ENCODE peak calls at places on chromosome 19, in ten cellular contexts. K, F, I, O, X, E, H, N, Z and W are unnamed samples.

GRCh38 chr19:18419699-18420460 is 682 bp downstream of the SSBP4 start:
- DNase-seq in K (no peak), X (peak), F (no peak), I (peak), N (no peak), O (no peak), H (peak), Z (no peak), E (no peak), W (no peak)

GRCh38 chr19:15129856-15130580 is 22.8 kb downstream of the SYDE1 start:
- DNase-seq in F (no peak), H (no peak), E (no peak), Z (no peak), O (peak), X (no peak), I (no peak), N (no peak), K (no peak), W (no peak)

GRCh38 chr19:13938361-13939027 is at the start of gene PODNL1:
- DNase-seq in H (no peak), O (no peak), E (peak), K (peak), I (no peak), X (no peak), Z (no peak), F (peak), N (peak), W (no peak)

GRCh38 chr19:18603958-18604819 is 2.4 kb downstream of the CRLF1 start:
- DNase-seq in X (no peak), H (no peak), E (no peak), N (no peak), O (no peak), F (no peak), Z (no peak), K (no peak), I (no peak), W (no peak)

GRCh38 chr19:14497347-14497921 is 1.5 kb upstream of the GIPC1 start:
- DNase-seq in K (no peak), I (no peak), F (no peak), X (no peak), N (no peak), Z (no peak), E (no peak), O (no peak), H (no peak), W (no peak)

GRCh38 chr19:18502633-18503294 is 19.1 kb downstream of the ELL start:
- DNase-seq in Z (no peak), F (no peak), I (no peak), K (no peak), X (no peak), N (no peak), E (no peak), H (no peak), O (no peak), W (no peak)

GRCh38 chr19:5145521-5146511 is 176.9 kb downstream of the KDM4B start:
- DNase-seq in K (no peak), I (peak), E (no peak), H (no peak), N (no peak), O (no peak), F (no peak), X (no peak), Z (no peak), W (no peak)

GRCh38 chr19:40314646-40315045 is 29.5 kb upstream of the AKT2 start:
- DNase-seq in K (no peak), N (no peak), E (no peak), F (no peak), O (no peak), I (no peak), Z (no peak), H (no peak), X (no peak), W (no peak)

GRCh38 chr19:35731779-35732405 is 10.4 kb downstream of the IGFLR1 start:
- DNase-seq in H (no peak), F (no peak), I (no peak), X (no peak), K (no peak), N (no peak), Z (no peak), O (no peak), E (no peak), W (no peak)

GRCh38 chr19:17718467-17718987 is 753 bp upstream of the MAP1S start:
- DNase-seq in K (no peak), H (no peak), N (no peak), E (no peak), I (no peak), O (no peak), F (no peak), X (no peak), Z (no peak), W (no peak)

GRCh38 chr19:15398501-15399233 is 19.1 kb upstream of the AKAP8 start:
- DNase-seq in H (no peak), O (no peak), Z (no peak), E (no peak), K (no peak), X (no peak), F (no peak), I (no peak), N (no peak), W (no peak)

GRCh38 chr19:34503546-34504272 is 22.2 kb downstream of the WTIP start:
- DNase-seq in N (no peak), E (no peak), F (no peak), I (no peak), K (no peak), O (no peak), H (no peak), X (no peak), Z (no peak), W (no peak)

GRCh38 chr19:36209372-36209771 is 5.1 kb downstream of the ZNF565 start:
- DNase-seq in I (no peak), E (no peak), X (no peak), N (no peak), F (no peak), O (no peak), K (no peak), Z (no peak), H (no peak), W (no peak)

GRCh38 chr19:55647732-55648656 is at the start of gene CCDC106:
- DNase-seq in H (peak), X (peak), F (peak), I (peak), E (no peak), Z (peak), K (no peak), O (no peak), N (peak), W (no peak)

GRCh38 chr19:38686530-38686888 is 39.1 kb downstream of the ACTN4 start:
- DNase-seq in F (no peak), Z (no peak), I (peak), O (no peak), K (no peak), E (no peak), X (no peak), H (no peak), N (no peak), W (peak)

GRCh38 chr19:56547535-56547934 is 8.8 kb downstream of the ZFP28 start:
- DNase-seq in X (no peak), O (no peak), K (no peak), E (no peak), F (no peak), H (no peak), N (no peak), Z (no peak), I (no peak), W (no peak)

GRCh38 chr19:53365899-53366493 is 491 bp downstream of the ZNF525 start:
- DNase-seq in K (no peak), Z (no peak), O (no peak), H (peak), F (peak), N (no peak), I (no peak), X (peak), E (no peak), W (peak)

GRCh38 chr19:35114656-35115537 is 726 bp upstream of the FXYD3 start:
- DNase-seq in Z (peak), O (peak), X (peak), N (peak), I (no peak), K (peak), E (peak), F (no peak), H (peak), W (peak)

GRCh38 chr19:5116292-5116691 is 147.4 kb downstream of the KDM4B start:
- DNase-seq in Z (no peak), N (no peak), H (no peak), I (no peak), K (no peak), O (no peak), E (no peak), F (no peak), X (no peak), W (no peak)

GRCh38 chr19:39397360-39398296 is 6.5 kb downstream of the MED29 start:
- DNase-seq in E (peak), Z (peak), K (no peak), H (peak), I (peak), F (peak), X (peak), O (peak), N (peak), W (peak)

GRCh38 chr19:6392219-6393073 is 518 bp downstream of the GTF2F1 start:
- DNase-seq in O (no peak), Z (no peak), X (no peak), I (no peak), E (no peak), F (no peak), N (no peak), K (no peak), H (no peak), W (no peak)

GRCh38 chr19:3968556-3969434 is 2.1 kb downstream of the DAPK3 start:
- DNase-seq in E (peak), H (peak), K (peak), N (peak), Z (peak), X (no peak), I (no peak), F (peak), O (peak), W (no peak)

GRCh38 chr19:8028951-8029491 is 23.5 kb upstream of the CCL25 start:
- DNase-seq in Z (no peak), O (no peak), H (no peak), K (no peak), I (no peak), F (no peak), E (no peak), N (peak), X (no peak), W (no peak)

GRCh38 chr19:2282062-2282861 is at the start of gene PEAK3:
- DNase-seq in Z (no peak), H (no peak), X (peak), E (peak), F (no peak), N (peak), K (no peak), I (peak), O (peak), W (no peak)
- H3K4me3 ChIP-seq in Z (no peak), H (no peak), X (peak), E (peak), F (peak), N (no peak), K (peak), I (peak), O (no peak), W (peak)

GRCh38 chr19:49428547-49429451 is 3.6 kb downstream of the GFY start:
- DNase-seq in F (no peak), I (no peak), N (no peak), H (no peak), X (no peak), K (no peak), E (no peak), Z (no peak), O (no peak), W (no peak)

GRCh38 chr19:49430172-49430677 is 5.0 kb downstream of the GFY start:
- DNase-seq in E (no peak), F (no peak), H (no peak), Z (no peak), I (no peak), K (no peak), N (no peak), X (no peak), O (no peak), W (no peak)

GRCh38 chr19:49427339-49427738 is 2.2 kb downstream of the GFY start:
- DNase-seq in I (no peak), O (no peak), Z (no peak), N (no peak), K (no peak), X (no peak), F (no peak), E (no peak), H (no peak), W (no peak)

GRCh38 chr19:49425922-49426592 is 869 bp downstream of the GFY start:
- DNase-seq in Z (no peak), K (no peak), H (peak), E (no peak), X (no peak), N (no peak), F (no peak), O (no peak), I (no peak), W (no peak)

DNA sequence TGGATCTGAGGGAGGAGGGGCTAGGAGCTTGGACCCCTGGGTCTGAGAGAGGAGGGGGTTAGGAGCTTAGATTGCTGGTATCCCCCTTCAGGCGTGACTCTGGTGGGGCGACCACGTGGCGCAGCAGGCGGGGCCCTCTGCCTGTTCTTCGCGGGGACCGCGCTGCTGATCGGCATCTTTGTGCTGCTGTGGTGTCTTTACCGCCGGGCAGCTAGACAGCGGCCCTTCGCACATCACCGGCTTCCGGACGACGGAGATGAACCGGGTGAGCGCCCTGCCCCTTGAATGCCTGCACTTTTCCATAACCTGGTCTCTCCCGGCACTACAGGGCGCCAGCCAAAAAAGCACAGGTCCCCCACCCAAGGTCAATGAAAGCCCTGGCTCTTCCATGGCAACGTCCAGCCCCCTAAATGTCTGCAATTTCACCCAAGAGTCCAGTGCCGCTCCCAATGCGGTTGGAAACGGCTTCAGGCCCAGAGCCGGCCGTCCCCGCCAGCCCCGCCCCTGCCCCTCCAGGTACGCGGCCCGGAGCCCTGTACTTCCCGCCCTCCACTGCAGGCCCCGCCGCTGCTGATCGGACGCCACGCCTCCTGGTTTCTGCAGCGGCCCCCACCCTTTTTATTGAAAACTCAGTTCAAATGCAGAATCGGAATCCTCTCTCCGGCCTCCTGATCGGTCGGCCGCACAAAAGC is 2.8 kb downstream of the GFY start:
- DNase-seq in H (no peak), Z (peak), K (no peak), I (no peak), X (peak), O (no peak), N (no peak), F (no peak), E (no peak), W (no peak)
- H3K4me3 ChIP-seq in H (no peak), Z (peak), K (no peak), I (no peak), X (no peak), O (no peak), N (no peak), F (no peak), E (no peak), W (peak)

GRCh38 chr19:49064029-49064629 is 489 bp downstream of the NTF4 start:
- DNase-seq in F (no peak), H (no peak), X (no peak), I (no peak), N (no peak), E (no peak), K (no peak), Z (no peak), O (no peak), W (no peak)
- H3K4me3 ChIP-seq in F (no peak), H (no peak), X (no peak), I (no peak), N (no peak), E (no peak), K (peak), Z (peak), O (no peak), W (no peak)

DNA sequence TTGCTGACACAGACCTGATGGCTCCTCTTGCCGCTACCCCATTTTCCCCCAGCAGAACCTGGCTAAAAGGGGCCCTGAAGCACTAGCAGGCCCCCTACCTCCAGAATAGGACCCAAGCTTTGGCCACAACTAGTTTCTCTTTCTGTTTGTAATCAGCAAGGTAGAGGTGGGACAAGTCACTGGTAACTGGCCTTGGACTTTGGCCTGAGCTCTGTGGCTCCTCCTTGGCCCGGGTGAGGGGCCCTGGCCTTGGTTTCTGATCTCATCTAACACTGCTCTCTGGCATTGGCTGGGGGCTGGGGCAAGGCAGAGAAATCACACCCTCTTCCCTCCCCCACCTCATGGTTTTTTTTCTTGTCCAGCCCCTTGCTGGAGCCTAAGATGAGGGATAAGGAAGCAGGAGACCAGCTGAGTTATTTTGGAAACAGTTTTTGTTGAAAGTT is 2.1 kb downstream of the CALM3 start:
- DNase-seq in I (no peak), Z (no peak), O (no peak), X (peak), F (no peak), E (no peak), N (no peak), H (no peak), K (no peak), W (no peak)
- H3K4me3 ChIP-seq in I (peak), Z (peak), O (no peak), X (peak), F (peak), E (peak), N (peak), H (peak), K (peak), W (peak)

GRCh38 chr19:48685583-48685982 is 10.2 kb upstream of the FUT2 start:
- DNase-seq in O (no peak), I (no peak), H (no peak), N (no peak), E (no peak), K (no peak), Z (no peak), X (no peak), F (no peak), W (no peak)
- H3K4me3 ChIP-seq in O (no peak), I (no peak), H (no peak), N (no peak), E (no peak), K (no peak), Z (no peak), X (no peak), F (no peak), W (no peak)

GRCh38 chr19:41845051-41845590 is 279 bp downstream of the DMRTC2 start:
- DNase-seq in N (no peak), F (no peak), E (no peak), K (no peak), I (no peak), H (no peak), X (no peak), O (no peak), Z (no peak), W (no peak)

GRCh38 chr19:41844601-41845000 is at the start of gene LYPD4:
- DNase-seq in E (no peak), X (no peak), I (no peak), F (no peak), O (no peak), N (no peak), K (no peak), Z (no peak), H (no peak), W (no peak)

GRCh38 chr19:41845001-41845050 is at the start of gene DMRTC2:
- DNase-seq in H (no peak), I (no peak), N (no peak), E (no peak), Z (no peak), F (no peak), K (no peak), O (no peak), X (no peak), W (no peak)

GRCh38 chr19:41847351-41848105 is 2.7 kb downstream of the DMRTC2 start:
- DNase-seq in O (no peak), K (no peak), I (no peak), N (no peak), X (no peak), E (no peak), H (no peak), Z (no peak), F (no peak), W (no peak)

GRCh38 chr19:41843371-41843770 is 1.1 kb downstream of the LYPD4 start:
- DNase-seq in E (no peak), O (no peak), K (no peak), I (no peak), H (no peak), Z (no peak), N (no peak), F (no peak), X (no peak), W (no peak)
- H3K4me3 ChIP-seq in E (no peak), O (no peak), K (no peak), I (no peak), H (no peak), Z (no peak), N (no peak), F (no peak), X (no peak), W (no peak)

GRCh38 chr19:20077791-20078463 is at the start of gene ZNF90:
- DNase-seq in I (peak), Z (no peak), K (peak), O (peak), E (peak), N (peak), F (peak), X (peak), H (peak), W (peak)

GRCh38 chr19:20078696-20079095 is 896 bp downstream of the ZNF90 start:
- DNase-seq in I (no peak), N (peak), F (peak), Z (no peak), E (no peak), H (peak), O (no peak), X (no peak), K (no peak), W (no peak)

DNA sequence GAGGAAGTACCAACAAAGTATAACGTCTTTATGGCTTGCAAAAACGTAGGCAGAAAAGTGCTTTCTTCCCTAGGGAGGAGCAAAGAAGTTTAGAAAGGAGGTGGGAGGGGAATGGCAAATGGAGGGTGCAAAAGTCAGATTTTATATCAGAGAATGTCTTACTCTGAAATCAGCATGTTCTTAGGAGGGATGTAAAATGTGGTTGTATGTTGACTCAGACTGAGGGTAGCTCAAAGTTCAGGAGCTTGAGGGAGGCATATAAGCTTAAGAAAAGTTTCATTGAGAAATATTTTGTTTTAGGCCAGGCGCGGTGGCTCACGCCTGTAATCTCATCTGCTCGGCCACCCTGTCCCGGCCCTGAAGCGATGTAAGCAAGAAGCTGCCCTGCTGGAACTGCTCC is 1.7 kb downstream of the ZNF90 start:
- DNase-seq in I (no peak), X (no peak), H (no peak), N (no peak), Z (no peak), K (no peak), E (no peak), F (no peak), O (no peak), W (no peak)
- H3K4me3 ChIP-seq in I (no peak), X (no peak), H (no peak), N (no peak), Z (no peak), K (no peak), E (no peak), F (peak), O (no peak), W (no peak)

GRCh38 chr19:51337861-51338562 is 3.9 kb downstream of the VSIG10L start:
- DNase-seq in F (no peak), X (no peak), Z (no peak), H (no peak), I (no peak), E (no peak), N (no peak), O (no peak), K (no peak), W (no peak)
- H3K4me3 ChIP-seq in F (no peak), X (no peak), Z (peak), H (no peak), I (no peak), E (no peak), N (no peak), O (no peak), K (no peak), W (no peak)

DNA sequence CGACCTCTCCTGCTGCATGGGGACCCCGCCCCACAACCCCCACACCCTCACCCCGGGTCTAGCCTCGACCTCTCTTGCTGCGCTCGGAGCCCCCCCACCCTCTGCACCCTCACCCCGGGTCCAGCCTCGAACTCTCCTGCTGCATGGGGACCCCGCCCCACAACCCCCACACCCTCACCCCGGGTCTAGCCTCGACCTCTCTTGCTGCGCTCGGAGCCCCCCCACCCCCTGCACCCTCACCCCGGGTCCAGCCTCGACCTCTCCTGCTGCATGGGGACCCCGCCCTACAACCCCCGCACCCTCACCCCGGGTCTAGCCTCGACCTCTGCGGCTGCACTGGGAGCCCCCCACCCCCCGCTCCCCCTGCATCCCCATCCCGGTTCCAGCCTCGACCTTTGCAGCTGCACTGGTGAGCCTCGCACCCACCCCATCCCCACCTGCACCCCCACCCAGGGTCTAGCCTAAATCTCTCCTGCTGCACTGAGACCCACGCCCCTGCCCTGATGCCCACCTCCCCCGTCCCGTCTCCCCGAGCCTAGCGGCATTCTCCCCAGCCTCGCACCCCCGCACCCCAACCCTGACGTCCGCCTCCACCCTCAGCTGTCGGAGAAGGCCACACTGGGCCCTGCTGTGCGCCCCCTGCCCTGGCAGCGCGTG is 1.8 kb downstream of the CFD start:
- DNase-seq in Z (no peak), H (no peak), N (no peak), O (no peak), X (no peak), E (no peak), I (no peak), F (no peak), K (no peak), W (no peak)
- H3K4me3 ChIP-seq in Z (peak), H (no peak), N (no peak), O (no peak), X (no peak), E (peak), I (no peak), F (peak), K (no peak), W (no peak)